ENCODE peak calls at places on chromosomes 6 and 20, in six cellular contexts. One of them, this sample, is unnamed.

GRCh38 chr20:47412073-47412472 is 55.6 kb upstream of the ZMYND8 start:
- DNase-seq in H9: no peak
- DNase-seq in neuronal stem cell: no peak
- DNase-seq in IMR-90: no peak
- DNase-seq in H1: no peak
- DNase-seq in mesenchymal stem cell: no peak
- DNase-seq in this sample: no peak

GRCh38 chr20:57390604-57391438 is at the start of gene RBM38:
- DNase-seq in H9: peak; percentile 82
- DNase-seq in neuronal stem cell: peak; percentile 77
- DNase-seq in IMR-90: peak; percentile 49
- DNase-seq in H1: no peak
- DNase-seq in mesenchymal stem cell: peak; percentile 45
- DNase-seq in this sample: peak; percentile 87

GRCh38 chr20:44050327-44050726 is 135.7 kb downstream of the TOX2 start:
- DNase-seq in H9: no peak
- DNase-seq in neuronal stem cell: no peak
- DNase-seq in IMR-90: no peak
- DNase-seq in H1: no peak
- DNase-seq in mesenchymal stem cell: no peak
- DNase-seq in this sample: no peak

GRCh38 chr6:138972226-138972665 is 15.8 kb downstream of the REPS1 start:
- DNase-seq in H9: no peak
- DNase-seq in neuronal stem cell: no peak
- DNase-seq in IMR-90: peak; percentile 53
- DNase-seq in H1: no peak
- DNase-seq in mesenchymal stem cell: peak; percentile 46
- DNase-seq in this sample: no peak

GRCh38 chr20:63942250-63943006 is 13.8 kb downstream of the UCKL1 start:
- DNase-seq in H9: peak; percentile 92
- DNase-seq in neuronal stem cell: no peak
- DNase-seq in IMR-90: peak; percentile 4
- DNase-seq in H1: peak; percentile 78
- DNase-seq in mesenchymal stem cell: no peak
- DNase-seq in this sample: peak; percentile 88

GRCh38 chr20:63703976-63704748 is 3.6 kb downstream of the ARFRP1 start:
- DNase-seq in H9: no peak
- DNase-seq in neuronal stem cell: no peak
- DNase-seq in IMR-90: no peak
- DNase-seq in H1: no peak
- DNase-seq in mesenchymal stem cell: no peak
- DNase-seq in this sample: no peak

GRCh38 chr20:37901667-37902503 is 1.0 kb upstream of the VSTM2L start:
- DNase-seq in H9: peak; percentile 71
- DNase-seq in neuronal stem cell: no peak
- DNase-seq in IMR-90: peak; percentile 60
- DNase-seq in H1: no peak
- DNase-seq in mesenchymal stem cell: peak; percentile 53
- DNase-seq in this sample: peak; percentile 88

GRCh38 chr6:139369568-139370046 is 4.8 kb downstream of the CITED2 start:
- DNase-seq in H9: no peak
- DNase-seq in neuronal stem cell: peak; percentile 37
- DNase-seq in IMR-90: peak; percentile 80
- DNase-seq in H1: no peak
- DNase-seq in mesenchymal stem cell: peak; percentile 85
- DNase-seq in this sample: peak; percentile 75

GRCh38 chr6:5175195-5175594 is 85.6 kb downstream of the LYRM4 start:
- DNase-seq in H9: peak; percentile 74
- DNase-seq in neuronal stem cell: no peak
- DNase-seq in IMR-90: no peak
- DNase-seq in H1: peak; percentile 36
- DNase-seq in mesenchymal stem cell: no peak
- DNase-seq in this sample: peak; percentile 72

GRCh38 chr20:36479938-36480337 is 61.4 kb upstream of the MYL9 start:
- DNase-seq in H9: no peak
- DNase-seq in neuronal stem cell: no peak
- DNase-seq in IMR-90: no peak
- DNase-seq in H1: no peak
- DNase-seq in mesenchymal stem cell: no peak
- DNase-seq in this sample: peak; percentile 54

GRCh38 chr6:26284537-26285142 is 80.4 kb upstream of the BTN3A2 start:
- DNase-seq in H9: peak; percentile 56
- DNase-seq in neuronal stem cell: no peak
- DNase-seq in IMR-90: peak; percentile 74
- DNase-seq in H1: no peak
- DNase-seq in mesenchymal stem cell: peak; percentile 74
- DNase-seq in this sample: peak; percentile 87

GRCh38 chr6:8579372-8579771 is 144.0 kb upstream of the SLC35B3 start:
- DNase-seq in H9: no peak
- DNase-seq in neuronal stem cell: no peak
- DNase-seq in IMR-90: no peak
- DNase-seq in H1: no peak
- DNase-seq in mesenchymal stem cell: no peak
- DNase-seq in this sample: no peak

GRCh38 chr6:47655719-47656595 is 42.4 kb upstream of the ADGRF4 start:
- DNase-seq in H9: peak; percentile 90
- DNase-seq in neuronal stem cell: peak; percentile 17
- DNase-seq in IMR-90: no peak
- DNase-seq in H1: peak; percentile 36
- DNase-seq in mesenchymal stem cell: peak; percentile 65
- DNase-seq in this sample: peak; percentile 99

GRCh38 chr20:36975085-36975829 is 23.7 kb upstream of the SAMHD1 start:
- DNase-seq in H9: no peak
- DNase-seq in neuronal stem cell: no peak
- DNase-seq in IMR-90: no peak
- DNase-seq in H1: no peak
- DNase-seq in mesenchymal stem cell: no peak
- DNase-seq in this sample: no peak

GRCh38 chr20:62832212-62832922 is 15.5 kb downstream of the COL9A3 start:
- DNase-seq in H9: peak; percentile 91
- DNase-seq in neuronal stem cell: no peak
- DNase-seq in IMR-90: no peak
- DNase-seq in H1: no peak
- DNase-seq in mesenchymal stem cell: no peak
- DNase-seq in this sample: peak; percentile 31

GRCh38 chr6:39137235-39137634 is 22.2 kb upstream of the SAYSD1 start:
- DNase-seq in H9: peak; percentile 59
- DNase-seq in neuronal stem cell: peak; percentile 69
- DNase-seq in IMR-90: peak; percentile 41
- DNase-seq in H1: no peak
- DNase-seq in mesenchymal stem cell: peak; percentile 53
- DNase-seq in this sample: peak; percentile 81

GRCh38 chr6:31659649-31660223 is 842 bp downstream of the C6orf47 start:
- DNase-seq in H9: no peak
- DNase-seq in neuronal stem cell: no peak
- DNase-seq in IMR-90: peak; percentile 23
- DNase-seq in H1: no peak
- DNase-seq in mesenchymal stem cell: peak; percentile 52
- DNase-seq in this sample: no peak
- H3K4ac ChIP-seq in H9: no peak overlapping the region
- H3K4ac ChIP-seq in neuronal stem cell: no peak overlapping the region
- H3K4ac ChIP-seq in IMR-90: peak overlapping the region; percentile 88
- H3K4ac ChIP-seq in H1: peak overlapping the region; percentile 19
- H3K4ac ChIP-seq in mesenchymal stem cell: no peak overlapping the region
- H3K4ac ChIP-seq in this sample: peak overlapping the region; percentile 73

GRCh38 chr6:136463796-136464542 is 86.3 kb downstream of the MAP7 start:
- DNase-seq in H9: no peak
- DNase-seq in neuronal stem cell: no peak
- DNase-seq in IMR-90: no peak
- DNase-seq in H1: no peak
- DNase-seq in mesenchymal stem cell: no peak
- DNase-seq in this sample: no peak
- H2BK15ac ChIP-seq in H9: no peak overlapping the region
- H2BK15ac ChIP-seq in neuronal stem cell: no peak overlapping the region
- H2BK15ac ChIP-seq in IMR-90: no peak overlapping the region
- H2BK15ac ChIP-seq in H1: no peak overlapping the region
- H2BK15ac ChIP-seq in mesenchymal stem cell: no peak overlapping the region
- H2BK15ac ChIP-seq in this sample: no peak overlapping the region

GRCh38 chr6:158793432-158793831 is 25.7 kb downstream of the EZR start:
- DNase-seq in H9: no peak
- DNase-seq in neuronal stem cell: no peak
- DNase-seq in IMR-90: peak; percentile 65
- DNase-seq in H1: no peak
- DNase-seq in mesenchymal stem cell: peak; percentile 70
- DNase-seq in this sample: peak; percentile 85
- H3K4ac ChIP-seq in H9: no peak overlapping the region
- H3K4ac ChIP-seq in neuronal stem cell: no peak overlapping the region
- H3K4ac ChIP-seq in IMR-90: no peak overlapping the region
- H3K4ac ChIP-seq in H1: no peak overlapping the region
- H3K4ac ChIP-seq in mesenchymal stem cell: no peak overlapping the region
- H3K4ac ChIP-seq in this sample: no peak overlapping the region

GRCh38 chr6:170187669-170188566 is 103.0 kb downstream of the DLL1 start:
- DNase-seq in H9: no peak
- DNase-seq in neuronal stem cell: no peak
- DNase-seq in IMR-90: no peak
- DNase-seq in H1: no peak
- DNase-seq in mesenchymal stem cell: no peak
- DNase-seq in this sample: no peak

GRCh38 chr6:170188571-170189001 is 102.3 kb downstream of the DLL1 start:
- DNase-seq in H9: no peak
- DNase-seq in neuronal stem cell: no peak
- DNase-seq in IMR-90: no peak
- DNase-seq in H1: no peak
- DNase-seq in mesenchymal stem cell: no peak
- DNase-seq in this sample: no peak

GRCh38 chr6:170186909-170187668 is 103.8 kb downstream of the DLL1 start:
- DNase-seq in H9: no peak
- DNase-seq in neuronal stem cell: no peak
- DNase-seq in IMR-90: no peak
- DNase-seq in H1: no peak
- DNase-seq in mesenchymal stem cell: no peak
- DNase-seq in this sample: no peak

GRCh38 chr6:170190046-170190445 is 100.8 kb downstream of the DLL1 start:
- DNase-seq in H9: no peak
- DNase-seq in neuronal stem cell: no peak
- DNase-seq in IMR-90: no peak
- DNase-seq in H1: no peak
- DNase-seq in mesenchymal stem cell: no peak
- DNase-seq in this sample: no peak

DNA sequence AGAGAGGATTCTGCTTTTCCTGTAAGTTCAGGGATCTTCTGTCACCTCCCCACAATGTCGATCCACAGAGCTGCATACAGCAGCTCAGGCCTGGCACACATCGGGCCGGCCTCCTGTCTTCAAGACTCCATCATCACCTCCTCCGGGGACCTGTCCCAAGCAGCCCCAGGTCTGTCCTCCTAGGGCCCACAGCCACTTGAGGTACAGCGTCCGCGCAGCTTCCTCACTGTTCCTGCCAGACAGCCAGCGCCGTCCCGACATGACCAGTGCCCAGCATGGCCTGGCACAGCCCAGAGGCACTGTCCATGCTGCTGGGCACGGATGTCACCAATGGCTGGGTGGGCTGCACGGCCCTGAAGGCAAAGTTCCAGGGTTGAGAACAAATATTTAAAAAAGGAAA is 101.6 kb downstream of the DLL1 start:
- DNase-seq in H9: no peak
- DNase-seq in neuronal stem cell: no peak
- DNase-seq in IMR-90: no peak
- DNase-seq in H1: no peak
- DNase-seq in mesenchymal stem cell: no peak
- DNase-seq in this sample: no peak
- H2BK15ac ChIP-seq in H9: no peak overlapping the region
- H2BK15ac ChIP-seq in neuronal stem cell: peak overlapping the region; percentile 89
- H2BK15ac ChIP-seq in IMR-90: no peak overlapping the region
- H2BK15ac ChIP-seq in H1: no peak overlapping the region
- H2BK15ac ChIP-seq in mesenchymal stem cell: no peak overlapping the region
- H2BK15ac ChIP-seq in this sample: no peak overlapping the region

DNA sequence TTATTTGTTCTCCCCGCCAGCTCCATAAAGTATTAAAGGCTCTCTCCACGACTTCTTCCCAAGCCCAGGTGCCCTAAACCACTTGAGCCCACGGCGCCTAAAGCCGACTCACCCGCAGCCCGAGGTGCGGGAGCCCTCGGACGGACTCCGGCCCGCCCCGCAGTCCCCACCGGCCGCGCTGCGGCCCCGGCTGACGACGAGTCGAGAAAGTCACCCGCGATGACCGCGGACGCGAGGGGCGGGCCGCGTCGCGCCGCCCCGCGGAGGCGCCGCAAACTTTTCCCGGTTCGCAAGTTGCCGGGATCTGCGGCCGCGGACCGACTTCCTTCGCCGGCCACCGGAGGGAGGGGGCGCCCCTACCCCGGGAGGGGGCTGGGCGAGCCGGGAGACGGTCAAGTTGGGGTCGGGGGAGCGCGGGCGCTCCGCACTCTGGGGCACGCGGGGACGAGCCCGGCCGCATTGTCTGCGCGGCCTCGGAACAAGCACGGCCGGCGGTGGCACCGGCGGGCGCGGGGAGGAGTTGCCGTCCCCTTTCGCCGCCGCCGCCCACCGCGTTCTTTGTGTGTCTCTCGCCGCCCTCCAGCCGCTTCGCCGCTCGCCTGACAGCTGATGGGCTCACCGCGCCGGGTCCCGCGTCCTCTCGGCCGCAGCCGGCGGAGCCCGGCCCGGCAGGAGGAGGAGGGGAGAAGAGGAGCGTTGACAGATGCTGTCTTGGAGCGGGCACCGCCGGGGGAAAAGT is 131.5 kb downstream of the OGFRL1 start:
- DNase-seq in H9: no peak
- DNase-seq in neuronal stem cell: peak; percentile 73
- DNase-seq in IMR-90: peak; percentile 35
- DNase-seq in H1: no peak
- DNase-seq in mesenchymal stem cell: peak; percentile 65
- DNase-seq in this sample: peak; percentile 11
- H3K4ac ChIP-seq in H9: no peak overlapping the region
- H3K4ac ChIP-seq in neuronal stem cell: no peak overlapping the region
- H3K4ac ChIP-seq in IMR-90: peak overlapping the region; percentile 64
- H3K4ac ChIP-seq in H1: no peak overlapping the region
- H3K4ac ChIP-seq in mesenchymal stem cell: peak overlapping the region; percentile 91
- H3K4ac ChIP-seq in this sample: no peak overlapping the region

GRCh38 chr6:79469381-79470246 is 67.6 kb downstream of the LCA5 start:
- DNase-seq in H9: no peak
- DNase-seq in neuronal stem cell: no peak
- DNase-seq in IMR-90: no peak
- DNase-seq in H1: no peak
- DNase-seq in mesenchymal stem cell: peak; percentile 8
- DNase-seq in this sample: peak; percentile 53
- H2BK15ac ChIP-seq in H9: no peak overlapping the region
- H2BK15ac ChIP-seq in neuronal stem cell: no peak overlapping the region
- H2BK15ac ChIP-seq in IMR-90: no peak overlapping the region
- H2BK15ac ChIP-seq in H1: no peak overlapping the region
- H2BK15ac ChIP-seq in mesenchymal stem cell: no peak overlapping the region
- H2BK15ac ChIP-seq in this sample: peak overlapping the region; percentile 57

GRCh38 chr6:43091592-43091991 is 15.5 kb downstream of the PTK7 start:
- DNase-seq in H9: no peak
- DNase-seq in neuronal stem cell: no peak
- DNase-seq in IMR-90: no peak
- DNase-seq in H1: no peak
- DNase-seq in mesenchymal stem cell: no peak
- DNase-seq in this sample: no peak
- H3K4ac ChIP-seq in H9: no peak overlapping the region
- H3K4ac ChIP-seq in neuronal stem cell: no peak overlapping the region
- H3K4ac ChIP-seq in IMR-90: no peak overlapping the region
- H3K4ac ChIP-seq in H1: no peak overlapping the region
- H3K4ac ChIP-seq in mesenchymal stem cell: no peak overlapping the region
- H3K4ac ChIP-seq in this sample: no peak overlapping the region

GRCh38 chr20:19890358-19891117 is 126.6 kb upstream of the NAA20 start:
- DNase-seq in H9: no peak
- DNase-seq in neuronal stem cell: no peak
- DNase-seq in IMR-90: no peak
- DNase-seq in H1: no peak
- DNase-seq in mesenchymal stem cell: no peak
- DNase-seq in this sample: no peak
- H2BK15ac ChIP-seq in H9: no peak overlapping the region
- H2BK15ac ChIP-seq in neuronal stem cell: no peak overlapping the region
- H2BK15ac ChIP-seq in IMR-90: no peak overlapping the region
- H2BK15ac ChIP-seq in H1: no peak overlapping the region
- H2BK15ac ChIP-seq in mesenchymal stem cell: no peak overlapping the region
- H2BK15ac ChIP-seq in this sample: no peak overlapping the region